ENCODE peak calls at places on chromosome 19, in nine cellular contexts. K, I, Y, N, B, P, C, T and X are unnamed samples.
A peak's percentile ranks its signal among the peaks of the same experiment; 100 is the strongest.

GRCh38 chr19:50553134-50553703 is 15.0 kb downstream of the LRRC4B start:
- DNase-seq in K (no peak), I (no peak), Y (no peak), N (no peak), B (no peak), P (no peak), C (no peak), T (no peak), X (no peak)

GRCh38 chr19:4059493-4059880 is 7.2 kb downstream of the ZBTB7A start:
- DNase-seq in K (no peak), I (no peak), Y (no peak), N (peak; percentile 90), B (no peak), P (no peak), C (no peak), T (no peak), X (no peak)

GRCh38 chr19:45428385-45429231 is 4.9 kb upstream of the ERCC1 start:
- DNase-seq in K (peak; percentile 89), I (no peak), Y (peak; percentile 62), N (no peak), B (no peak), P (no peak), C (peak; percentile 39), T (peak; percentile 79), X (peak; percentile 53)

GRCh38 chr19:47315125-47315821 is 5.6 kb downstream of the C5AR1 start:
- DNase-seq in K (no peak), I (peak; percentile 65), Y (no peak), N (no peak), B (no peak), P (peak; percentile 85), C (peak; percentile 96), T (no peak), X (peak; percentile 54)

GRCh38 chr19:3366104-3366760 is at the start of gene NFIC:
- DNase-seq in K (peak; percentile 54), I (no peak), Y (no peak), N (peak; percentile 80), B (no peak), P (peak; percentile 83), C (peak; percentile 69), T (peak; percentile 84), X (peak; percentile 66)

GRCh38 chr19:45777395-45777961 is 4.8 kb downstream of the DMPK start:
- DNase-seq in K (no peak), I (no peak), Y (no peak), N (no peak), B (no peak), P (no peak), C (no peak), T (no peak), X (no peak)

GRCh38 chr19:20928371-20928770 is 5.3 kb downstream of the ZNF85 start:
- DNase-seq in K (no peak), I (no peak), Y (no peak), N (no peak), B (no peak), P (peak; percentile 65), C (peak; percentile 94), T (no peak), X (no peak)

GRCh38 chr19:14078406-14078805 is 5.8 kb downstream of the MISP3 start:
- DNase-seq in K (no peak), I (no peak), Y (no peak), N (no peak), B (no peak), P (no peak), C (no peak), T (no peak), X (no peak)

GRCh38 chr19:58252102-58252685 is 23.5 kb downstream of the ZNF544 start:
- DNase-seq in K (peak; percentile 13), I (no peak), Y (no peak), N (no peak), B (no peak), P (no peak), C (no peak), T (no peak), X (no peak)

GRCh38 chr19:48797103-48797502 is 13.7 kb downstream of the BCAT2 start:
- DNase-seq in K (no peak), I (no peak), Y (no peak), N (no peak), B (no peak), P (no peak), C (no peak), T (no peak), X (no peak)
- TF ChIP-seq CTCF in K (no peak), I (no peak), Y (no peak), N (no peak), B (no peak), P (no peak), C (no peak), T (no peak), X (no peak)

DNA sequence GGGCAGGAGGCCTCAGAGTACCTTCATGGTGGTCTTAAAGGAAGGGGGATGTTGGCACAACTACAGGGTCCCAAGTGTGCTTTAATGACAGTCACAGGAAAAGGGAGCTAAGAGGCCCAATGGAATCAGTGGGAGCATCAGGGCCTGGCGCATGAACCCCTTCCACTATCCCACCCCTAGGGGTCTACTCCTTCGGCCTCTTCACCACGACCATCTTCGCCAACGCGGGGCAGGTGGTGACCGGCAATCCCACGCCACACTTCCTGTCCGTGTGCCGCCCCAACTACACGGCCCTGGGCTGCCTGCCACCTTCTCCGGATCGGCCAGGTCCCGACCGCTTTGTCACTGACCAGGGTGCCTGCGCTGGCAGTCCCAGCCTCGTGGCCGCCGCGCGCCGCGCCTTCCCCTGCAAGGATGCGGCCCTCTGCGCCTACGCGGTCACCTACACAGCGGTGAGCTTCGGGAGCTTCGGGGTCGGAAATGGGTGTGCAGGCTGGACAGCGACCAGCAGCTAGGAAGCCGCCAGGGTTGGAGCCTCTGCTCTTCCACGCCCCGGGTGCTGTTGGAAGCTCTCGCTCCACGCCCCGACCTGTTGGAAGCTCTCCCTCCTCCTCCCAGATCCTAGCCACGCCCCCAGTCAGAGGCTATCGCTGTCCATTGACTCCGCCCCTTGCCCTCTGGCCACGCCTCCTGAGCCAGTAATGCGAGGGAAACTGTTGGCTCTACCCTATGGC is 6.0 kb downstream of the PLPPR2 start:
- DNase-seq in K (peak; percentile 97), I (no peak), Y (peak; percentile 80), N (peak; percentile 92), B (no peak), P (no peak), C (no peak), T (peak; percentile 52), X (no peak)
- TF ChIP-seq CTCF in K (peak; percentile 33), I (no peak), Y (no peak), N (no peak), B (no peak), P (peak; percentile 9), C (no peak), T (no peak), X (no peak)

GRCh38 chr19:31356587-31357314 is 7.5 kb upstream of the TSHZ3 start:
- DNase-seq in K (peak; percentile 75), I (no peak), Y (peak; percentile 66), N (no peak), B (no peak), P (no peak), C (no peak), T (peak; percentile 51), X (peak; percentile 77)
- TF ChIP-seq CTCF in K (peak; percentile 72), I (no peak), Y (peak; percentile 61), N (no peak), B (no peak), P (peak; percentile 37), C (peak; percentile 50), T (peak; percentile 30), X (peak; percentile 65)

DNA sequence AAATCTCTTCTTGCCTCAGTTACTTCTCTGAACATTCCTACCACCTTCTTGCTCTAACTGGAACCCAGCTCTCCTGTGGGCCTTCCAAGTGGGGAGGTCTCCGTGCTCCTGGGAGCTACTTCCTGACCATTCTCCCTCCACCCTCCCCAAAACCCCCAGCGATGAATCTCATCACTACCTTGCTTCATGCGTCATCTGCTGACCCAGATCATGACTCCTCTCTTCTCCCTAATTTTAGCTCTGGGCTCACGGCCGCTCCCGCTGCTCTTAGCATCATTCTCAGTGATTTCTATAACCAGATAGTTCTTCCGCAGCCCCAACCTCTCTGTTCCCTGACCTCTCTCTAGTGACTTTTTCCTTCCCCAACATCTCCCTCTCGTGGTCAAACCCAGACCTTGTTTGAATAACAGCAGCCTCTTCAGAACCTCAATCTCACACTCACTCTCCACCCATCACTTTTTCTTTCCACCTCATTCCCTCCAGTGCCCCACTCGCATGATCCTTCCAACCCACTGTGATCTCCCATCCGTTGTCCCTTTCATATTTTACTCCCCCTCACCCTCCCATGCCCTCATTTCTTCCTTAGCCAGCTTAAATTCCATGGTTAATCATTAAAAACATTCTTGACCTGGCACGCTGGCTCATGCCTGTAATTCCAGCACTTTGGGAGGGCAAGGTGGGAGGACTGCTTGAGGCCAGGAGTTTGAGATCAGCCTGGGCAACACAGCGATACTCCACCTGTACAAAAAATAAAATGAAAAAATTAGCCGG is 21.8 kb downstream of the MRPS12 start:
- DNase-seq in K (peak; percentile 54), I (no peak), Y (peak; percentile 53), N (no peak), B (peak; percentile 50), P (no peak), C (no peak), T (no peak), X (peak; percentile 56)
- TF ChIP-seq CTCF in K (peak; percentile 56), I (no peak), Y (peak; percentile 26), N (no peak), B (peak; percentile 45), P (peak; percentile 50), C (peak; percentile 57), T (no peak), X (peak; percentile 57)